ENCODE peak calls at places on chromosomes 5 and 9, in four cellular contexts. H is GM12878, T is A549, Q is K562. N is an unnamed sample.

GRCh38 chr9:90641868-90642558 is 611 bp downstream of the DIRAS2 start:
- DNase-seq in T (no peak), H (no peak), Q (no peak), N (no peak)

GRCh38 chr9:71941060-71941568 is 29.7 kb downstream of the C9orf85 start:
- DNase-seq in Q (no peak), H (no peak), T (no peak), N (peak)

GRCh38 chr5:173056783-173057061 is 570 bp downstream of the CREBRF start:
- DNase-seq in H (no peak), Q (peak), T (peak), N (no peak)

GRCh38 chr9:104835163-104835562 is 71.2 kb downstream of the NIPSNAP3B start:
- DNase-seq in Q (no peak), T (no peak), H (no peak), N (no peak)

GRCh38 chr5:4042311-4042710 is 446.7 kb downstream of the IRX1 start:
- DNase-seq in H (no peak), Q (no peak), T (no peak), N (no peak)

GRCh38 chr5:96220610-96221390 is 212.2 kb downstream of the PCSK1 start:
- DNase-seq in Q (no peak), H (peak), T (no peak), N (peak)

GRCh38 chr9:73219985-73220626 is 68.4 kb downstream of the ANXA1 start:
- DNase-seq in Q (no peak), T (no peak), H (peak), N (peak)

GRCh38 chr5:25550793-25551192 is 906.0 kb upstream of the CDH10 start:
- DNase-seq in H (no peak), Q (no peak), T (no peak), N (no peak)

GRCh38 chr5:127959152-127959764 is 124.3 kb upstream of the SLC12A2 start:
- DNase-seq in Q (no peak), T (peak), H (no peak), N (peak)

GRCh38 chr5:128349044-128349629 is 188.9 kb downstream of the FBN2 start:
- DNase-seq in T (no peak), H (no peak), Q (no peak), N (peak)

GRCh38 chr9:82532504-82532903 is 530.4 kb downstream of the RASEF start:
- DNase-seq in Q (no peak), H (no peak), T (peak), N (peak)

GRCh38 chr5:87231037-87231808 is 36.5 kb upstream of the RASA1 start:
- DNase-seq in H (peak), T (no peak), Q (no peak), N (no peak)

GRCh38 chr5:72156921-72157320 is 49.6 kb downstream of the MAP1B start:
- DNase-seq in T (no peak), H (no peak), Q (no peak), N (peak)
- TF ChIP-seq ELK1 in T (no peak), H (no peak), Q (no peak), N (no peak)

GRCh38 chr9:130023147-130023787 is 19.7 kb downstream of the FNBP1 start:
- DNase-seq in Q (no peak), H (peak), T (no peak), N (no peak)

GRCh38 chr9:130026583-130027427 is 16.2 kb downstream of the FNBP1 start:
- DNase-seq in Q (no peak), T (no peak), H (no peak), N (no peak)

GRCh38 chr9:130022566-130023146 is 20.3 kb downstream of the FNBP1 start:
- DNase-seq in H (no peak), T (no peak), Q (no peak), N (no peak)

GRCh38 chr9:130023994-130024596 is 18.9 kb downstream of the FNBP1 start:
- DNase-seq in T (no peak), H (no peak), Q (no peak), N (no peak)

DNA sequence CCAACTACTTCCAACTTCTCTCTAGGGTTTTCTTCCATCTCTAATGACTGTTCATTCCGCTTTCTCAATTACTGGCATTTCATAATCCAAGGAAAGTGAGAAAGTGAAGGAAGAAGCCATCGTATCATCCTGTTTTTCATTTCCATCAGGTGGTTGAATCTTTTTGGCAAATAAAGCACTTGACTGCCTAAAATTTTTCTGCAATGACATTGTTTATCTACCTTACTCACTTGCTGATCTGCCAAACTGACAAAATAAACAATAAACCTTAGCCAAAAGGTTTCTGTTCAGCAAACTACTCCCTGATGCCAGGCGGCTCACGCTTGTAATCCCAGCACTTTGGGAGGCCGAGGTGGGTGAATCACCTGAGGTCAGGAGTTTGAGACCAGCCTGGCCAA is 18.4 kb downstream of the FNBP1 start:
- DNase-seq in H (no peak), Q (no peak), T (peak), N (peak)
- TF ChIP-seq ELK1 in H (no peak), Q (no peak), T (no peak), N (no peak)

DNA sequence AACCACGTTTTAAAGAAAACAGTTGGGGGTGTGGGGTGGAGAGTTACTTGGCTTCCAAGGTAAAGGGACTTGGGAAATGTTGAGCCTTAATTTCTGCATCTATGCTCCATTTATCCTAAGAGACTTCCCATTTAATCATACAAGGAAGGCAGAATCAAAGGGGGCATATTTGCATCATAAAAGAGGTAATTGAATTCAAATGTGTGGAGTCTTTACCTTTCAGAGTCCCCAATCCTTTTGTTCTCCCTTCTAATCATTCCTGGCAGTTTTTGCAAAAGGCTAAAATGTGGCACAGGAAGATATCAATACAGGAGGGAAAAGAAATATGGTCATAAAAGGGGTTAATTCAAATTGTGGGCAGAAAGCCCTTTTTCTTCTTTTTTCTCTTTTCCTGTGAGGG is 69.5 kb downstream of the SFXN1 start:
- DNase-seq in Q (no peak), T (no peak), H (no peak), N (no peak)
- TF ChIP-seq ELK1 in Q (no peak), T (no peak), H (no peak), N (no peak)

GRCh38 chr9:1057910-1058309 is 7.8 kb downstream of the DMRT2 start:
- DNase-seq in Q (no peak), H (no peak), T (no peak), N (no peak)
- TF ChIP-seq ELK1 in Q (no peak), H (no peak), T (no peak), N (no peak)

GRCh38 chr5:34495178-34495577 is 160.9 kb upstream of the RAI14 start:
- DNase-seq in T (no peak), H (no peak), Q (no peak), N (no peak)

GRCh38 chr5:34499001-34499734 is 157.0 kb upstream of the RAI14 start:
- DNase-seq in T (no peak), Q (no peak), H (peak), N (peak)

GRCh38 chr5:34498582-34498981 is 157.5 kb upstream of the RAI14 start:
- DNase-seq in Q (no peak), H (no peak), T (no peak), N (no peak)

GRCh38 chr5:34496258-34496657 is 159.9 kb upstream of the RAI14 start:
- DNase-seq in T (no peak), Q (no peak), H (no peak), N (no peak)

GRCh38 chr5:34497031-34497808 is 158.9 kb upstream of the RAI14 start:
- DNase-seq in Q (no peak), T (no peak), H (no peak), N (no peak)
- TF ChIP-seq ELK1 in Q (no peak), T (no peak), H (no peak), N (no peak)

GRCh38 chr5:80752427-80752826 is 97.6 kb upstream of the DHFR start:
- DNase-seq in T (no peak), H (no peak), Q (no peak), N (no peak)

GRCh38 chr5:80755634-80756033 is 100.9 kb upstream of the DHFR start:
- DNase-seq in T (no peak), H (peak), Q (no peak), N (no peak)

GRCh38 chr5:80756292-80756691 is 101.5 kb upstream of the DHFR start:
- DNase-seq in H (no peak), T (no peak), Q (no peak), N (no peak)

GRCh38 chr5:80754900-80755299 is 100.1 kb upstream of the DHFR start:
- DNase-seq in H (peak), T (no peak), Q (no peak), N (peak)

DNA sequence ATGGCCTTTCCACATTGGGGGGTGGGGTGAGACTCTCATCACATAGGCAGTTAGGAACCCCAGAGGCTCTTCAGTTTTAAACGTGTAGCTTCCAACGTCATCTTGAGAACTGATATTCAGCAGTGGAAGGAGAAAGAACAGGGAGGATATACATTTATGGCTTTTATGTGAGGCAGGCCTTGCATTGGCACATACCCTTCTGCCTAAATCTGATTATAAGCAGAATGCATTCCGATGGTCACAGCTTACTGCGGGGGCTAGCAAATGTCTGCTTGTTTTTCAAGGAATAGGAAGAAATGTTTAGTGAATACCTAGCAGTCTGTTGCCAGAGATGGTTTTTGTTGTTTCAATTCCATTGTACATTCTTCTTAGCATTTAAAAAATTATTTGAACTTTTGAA is 98.9 kb upstream of the DHFR start:
- DNase-seq in Q (no peak), H (no peak), T (no peak), N (no peak)
- TF ChIP-seq ELK1 in Q (no peak), H (no peak), T (no peak), N (no peak)

GRCh38 chr5:59039003-59039295 is 456.1 kb downstream of the RAB3C start:
- DNase-seq in T (no peak), Q (no peak), H (no peak), N (no peak)

GRCh38 chr5:59037041-59037440 is 454.2 kb downstream of the RAB3C start:
- DNase-seq in H (no peak), T (no peak), Q (no peak), N (no peak)

GRCh38 chr5:59037453-59038168 is 454.7 kb downstream of the RAB3C start:
- DNase-seq in H (no peak), T (no peak), Q (no peak), N (no peak)

GRCh38 chr5:59039296-59040006 is 456.6 kb downstream of the RAB3C start:
- DNase-seq in T (no peak), H (no peak), Q (no peak), N (peak)

GRCh38 chr5:59038169-59039002 is 455.5 kb downstream of the RAB3C start:
- DNase-seq in T (no peak), H (no peak), Q (no peak), N (peak)
- TF ChIP-seq ELK1 in T (no peak), H (no peak), Q (no peak), N (no peak)

DNA sequence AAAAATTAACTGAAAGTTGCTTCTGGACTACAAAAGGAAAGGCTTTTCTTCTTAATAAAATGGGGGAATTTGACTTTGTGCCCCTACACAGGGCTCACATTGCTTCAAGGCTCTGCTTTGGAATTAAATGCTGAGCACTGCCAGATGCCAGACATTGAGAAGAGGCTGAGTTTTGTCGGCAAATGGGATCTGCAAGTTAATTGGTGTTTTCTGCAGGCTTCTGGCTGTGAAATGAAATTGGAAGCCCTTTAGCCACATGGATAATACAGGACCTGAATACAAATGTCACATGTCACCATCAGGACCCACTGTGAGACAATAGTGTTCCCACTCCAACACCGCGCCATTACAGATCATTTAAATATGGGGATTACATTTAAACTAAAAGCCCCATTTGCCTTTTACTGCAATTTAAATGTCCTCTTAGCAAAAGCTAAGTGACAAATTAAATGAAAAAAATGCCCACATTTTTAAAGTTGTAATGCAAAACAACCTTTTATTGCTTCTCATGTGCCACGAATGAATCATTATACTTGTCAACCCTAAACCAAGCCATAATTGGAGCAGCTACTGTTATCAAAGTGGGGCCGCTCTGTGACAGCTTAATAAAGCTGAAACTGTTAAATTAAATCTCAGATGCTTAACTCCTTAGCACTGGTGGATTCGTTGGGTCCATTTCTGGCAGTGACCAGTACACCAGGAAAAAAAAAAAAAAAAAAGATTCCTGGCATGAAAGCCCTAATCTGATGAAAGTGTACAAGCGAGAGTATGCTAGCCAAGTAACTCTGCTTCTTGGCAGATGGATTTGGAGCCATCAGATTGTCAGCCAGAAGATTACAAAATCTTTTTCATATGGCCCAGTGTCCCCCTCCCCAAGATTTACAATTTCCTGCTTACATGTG is 164.6 kb downstream of the ZSWIM6 start:
- DNase-seq in Q (no peak), H (no peak), T (no peak), N (no peak)
- TF ChIP-seq ELK1 in Q (no peak), H (no peak), T (no peak), N (no peak)

DNA sequence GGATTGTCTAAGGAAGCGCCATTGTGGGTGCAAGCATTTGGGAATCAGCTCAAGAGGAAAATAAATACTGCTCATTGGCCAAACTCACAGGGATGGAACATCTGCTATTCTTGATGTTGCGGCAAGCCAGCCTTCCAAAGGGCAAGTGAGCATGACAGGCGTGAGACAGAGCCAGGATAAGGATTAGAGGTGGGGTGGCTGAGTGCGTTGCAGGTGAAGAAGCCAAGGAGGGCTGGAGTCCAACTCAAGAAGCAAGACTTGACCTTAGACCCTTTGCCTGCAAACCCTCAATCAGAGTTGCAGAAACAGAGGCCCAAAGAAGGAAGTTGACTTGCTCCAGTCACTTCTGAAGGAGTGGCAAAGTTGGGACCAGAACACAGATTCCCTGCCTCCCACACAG is 79.4 kb downstream of the WWC1 start:
- DNase-seq in Q (no peak), T (no peak), H (no peak), N (no peak)
- TF ChIP-seq ELK1 in Q (no peak), T (no peak), H (no peak), N (no peak)

GRCh38 chr9:109972026-109973005 is 192.3 kb downstream of the PALM2AKAP2 start:
- DNase-seq in Q (peak), T (no peak), H (peak), N (no peak)
- TF ChIP-seq ELK1 in Q (no peak), T (no peak), H (no peak), N (no peak)

N was measured in IMR-90.